ENCODE peak calls at places on chromosomes 2 and 18, in six cellular contexts. L, E, I, B, V and J are unnamed samples.

GRCh38 chr2:55952415-55952814 is 28.8 kb upstream of the EFEMP1 start:
- DNase-seq in L (no peak), I (no peak), E (no peak), V (no peak), B (no peak), J (no peak)

GRCh38 chr2:124810132-124810531 is 785.0 kb downstream of the CNTNAP5 start:
- DNase-seq in E (peak), L (no peak), I (peak), V (peak), B (peak), J (no peak)

GRCh38 chr18:41982942-41983660 is 28.1 kb downstream of the PIK3C3 start:
- DNase-seq in E (no peak), B (no peak), L (no peak), V (peak), I (no peak), J (no peak)

GRCh38 chr2:69694894-69695849 is 46.8 kb upstream of the ANXA4 start:
- DNase-seq in L (no peak), V (peak), I (no peak), B (no peak), E (no peak), J (no peak)

GRCh38 chr2:26692814-26693286 is 328 bp downstream of the KCNK3 start:
- DNase-seq in L (no peak), I (no peak), E (no peak), V (peak), B (no peak), J (no peak)

GRCh38 chr18:10252494-10252893 is 201.9 kb upstream of the APCDD1 start:
- DNase-seq in V (no peak), B (no peak), E (no peak), L (no peak), I (no peak), J (no peak)

GRCh38 chr2:71299507-71299906 is 32.1 kb upstream of the ZNF638 start:
- DNase-seq in V (peak), E (no peak), L (no peak), B (no peak), I (no peak), J (no peak)

GRCh38 chr2:240957656-240958365 is 40.6 kb upstream of the SNED1 start:
- DNase-seq in V (no peak), I (peak), B (no peak), L (peak), E (no peak), J (no peak)

GRCh38 chr18:9449580-9449979 is 25.7 kb upstream of the RALBP1 start:
- DNase-seq in I (no peak), B (no peak), V (no peak), E (peak), L (no peak), J (no peak)

GRCh38 chr2:28387082-28387960 is 5.3 kb upstream of the FOSL2 start:
- DNase-seq in L (peak), I (no peak), V (peak), B (no peak), E (no peak), J (no peak)

GRCh38 chr2:43774617-43775016 is 778 bp downstream of the DYNC2LI1 start:
- DNase-seq in V (no peak), I (no peak), E (no peak), B (no peak), L (no peak), J (no peak)

DNA sequence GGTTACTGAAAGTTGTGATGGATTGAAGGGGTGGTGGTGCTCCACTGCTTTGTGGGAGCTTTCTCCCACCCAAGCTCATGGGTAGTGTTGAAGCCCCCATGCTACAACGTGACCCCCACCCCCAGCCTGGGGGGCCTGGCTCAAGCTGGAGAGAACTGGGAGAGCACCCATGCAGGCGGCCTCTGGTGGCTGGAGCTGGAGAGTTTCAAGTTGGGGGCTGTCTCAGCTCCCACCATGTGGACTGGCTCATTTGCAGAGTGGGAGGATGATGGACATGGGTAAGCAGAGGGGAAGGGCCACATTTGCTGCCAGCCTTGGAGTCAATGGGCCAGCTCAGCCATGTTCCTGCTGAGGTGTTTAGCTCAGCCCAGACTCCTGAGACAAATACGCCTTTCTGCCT is 62.8 kb downstream of the INPP4A start:
- DNase-seq in B (no peak), L (no peak), E (no peak), I (no peak), V (no peak), J (no peak)
- H3K27ac ChIP-seq in B (peak), L (no peak), E (no peak), I (peak), V (no peak), J (peak)

GRCh38 chr2:32064021-32064678 is 794 bp downstream of the SPAST start:
- DNase-seq in E (no peak), L (no peak), B (peak), V (no peak), I (no peak), J (no peak)
- TF ChIP-seq POLR2A in E (peak), L (peak), B (peak), V (no peak), I (no peak), J (no peak)

GRCh38 chr2:195498176-195498575 is 158.8 kb upstream of the SLC39A10 start:
- DNase-seq in E (no peak), I (peak), V (peak), B (peak), L (peak), J (no peak)

GRCh38 chr2:195495966-195496365 is 161.1 kb upstream of the SLC39A10 start:
- DNase-seq in E (no peak), I (no peak), L (no peak), V (no peak), B (no peak), J (no peak)

GRCh38 chr2:195496991-195497390 is 160.0 kb upstream of the SLC39A10 start:
- DNase-seq in B (no peak), E (no peak), I (no peak), V (no peak), L (no peak), J (no peak)

GRCh38 chr2:195494452-195494851 is 162.6 kb upstream of the SLC39A10 start:
- DNase-seq in V (no peak), L (no peak), B (no peak), I (no peak), E (no peak), J (no peak)

GRCh38 chr2:195495356-195495755 is 161.7 kb upstream of the SLC39A10 start:
- DNase-seq in E (no peak), B (no peak), L (no peak), V (no peak), I (no peak), J (no peak)
- H3K27ac ChIP-seq in E (no peak), B (no peak), L (no peak), V (no peak), I (no peak), J (no peak)

DNA sequence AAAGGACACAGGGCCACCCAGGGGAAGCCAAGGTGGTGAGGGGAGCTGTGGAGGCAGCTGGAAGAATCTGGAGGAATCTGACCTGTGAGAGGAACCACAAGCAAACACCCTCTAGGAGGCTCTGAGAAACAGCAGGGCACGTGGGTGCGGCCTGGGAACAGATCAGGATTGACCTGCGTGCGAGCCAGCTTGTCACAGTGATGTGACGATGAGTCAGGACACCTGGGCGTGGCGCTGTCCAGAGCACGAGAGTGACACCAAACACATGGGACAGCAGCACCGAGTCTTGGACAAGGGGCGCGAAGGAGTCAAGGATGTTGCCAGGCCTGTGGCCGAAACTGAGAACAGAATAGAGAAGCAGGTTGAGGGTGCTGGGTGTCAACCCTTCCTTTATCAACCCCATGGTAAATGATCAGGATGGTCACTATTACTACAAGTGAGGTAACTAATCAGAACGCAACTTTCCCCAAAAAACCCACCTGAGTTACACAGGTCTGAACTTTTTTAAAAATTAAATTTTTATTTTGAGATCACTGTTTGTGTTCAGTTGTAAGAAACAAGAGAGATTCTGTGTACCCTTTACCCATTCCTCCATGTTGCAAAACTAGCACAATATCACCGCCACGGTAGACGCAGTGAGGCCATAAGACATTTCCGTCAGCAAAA is 637 bp upstream of the SFT2D3 start:
- DNase-seq in B (peak), E (peak), I (peak), V (no peak), L (peak), J (peak)
- TF ChIP-seq POLR2A in B (no peak), E (no peak), I (no peak), V (no peak), L (no peak), J (no peak)

DNA sequence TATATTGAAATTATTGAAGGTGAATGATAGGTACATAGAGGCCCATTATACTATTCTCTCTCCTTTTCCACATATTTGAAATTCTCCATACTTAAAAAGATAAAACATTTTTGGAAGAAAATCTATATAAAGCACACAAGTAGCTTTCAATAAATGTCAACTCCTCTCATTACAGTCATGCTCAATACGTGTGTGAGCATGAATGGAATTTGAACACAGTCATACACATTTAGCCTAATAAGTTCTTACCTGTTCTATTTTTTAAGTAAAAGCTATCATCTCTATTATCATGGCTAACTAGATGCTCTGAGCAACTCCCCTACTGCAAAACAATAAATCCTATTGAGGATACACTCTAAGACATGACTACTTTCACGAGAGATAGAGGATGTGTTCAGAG is 41.9 kb upstream of the SPATS2L start:
- DNase-seq in B (no peak), L (no peak), I (no peak), V (no peak), E (no peak), J (no peak)
- H3K27ac ChIP-seq in B (no peak), L (no peak), I (no peak), V (no peak), E (no peak), J (no peak)

GRCh38 chr18:2939317-2939716 is 73.6 kb downstream of the LPIN2 start:
- DNase-seq in L (no peak), B (peak), V (no peak), I (no peak), E (no peak), J (no peak)
- TF ChIP-seq POLR2A in L (no peak), B (peak), V (no peak), I (no peak), E (no peak), J (no peak)